ENCODE peak calls at places on chromosomes 6 and 20, in five cellular contexts. A is GM20000, U is RPMI7951, K is cardiac fibroblast, S is NCI-H2029. Y is an unnamed sample.

GRCh38 chr20:37757550-37757949 is 63.7 kb downstream of the CTNNBL1 start:
- DNase-seq in A (no peak), U (no peak), K (no peak), S (no peak), Y (no peak)

GRCh38 chr6:12973302-12973865 is 256.8 kb downstream of the PHACTR1 start:
- DNase-seq in A (no peak), U (no peak), K (peak; percentile 36), S (no peak), Y (peak; percentile 39)

GRCh38 chr20:31602779-31603441 is 2.2 kb upstream of the ID1 start:
- DNase-seq in A (peak; percentile 76), U (peak; percentile 93), K (peak; percentile 81), S (no peak), Y (peak; percentile 64)

GRCh38 chr6:83827050-83827449 is 26.1 kb upstream of the RIPPLY2 start:
- DNase-seq in A (no peak), U (peak; percentile 4), K (peak; percentile 4), S (no peak), Y (no peak)

GRCh38 chr6:91181416-91181815 is 594.5 kb upstream of the MAP3K7 start:
- DNase-seq in A (no peak), U (no peak), K (no peak), S (no peak), Y (no peak)

GRCh38 chr6:115770851-115771250 is 289.8 kb downstream of the FRK start:
- DNase-seq in A (no peak), U (no peak), K (no peak), S (no peak), Y (no peak)

GRCh38 chr6:110448846-110449544 is 27.4 kb downstream of the SLC22A16 start:
- DNase-seq in A (no peak), U (no peak), K (no peak), S (no peak), Y (peak; percentile 49)

GRCh38 chr6:149233056-149233715 is 84.3 kb upstream of the TAB2 start:
- DNase-seq in A (no peak), U (peak; percentile 99), K (peak; percentile 94), S (peak; percentile 77), Y (peak; percentile 73)

GRCh38 chr6:134925800-134926199 is 24.1 kb downstream of the ALDH8A1 start:
- DNase-seq in A (no peak), U (no peak), K (peak; percentile 72), S (no peak), Y (no peak)